ENCODE peak calls at places on chromosome 4, in ten cellular contexts. F is OCI-LY7, B is IMR-90, V is endothelial cell of umbilical vein, U is GM23248, X is hepatocyte, A is fibroblast of lung, Y is mammary epithelial cell, M is PC-3, R is DND-41. D is an unnamed sample.

GRCh38 chr4:185682236-185682635 is 129.8 kb downstream of the SORBS2 start:
- DNase-seq in B (peak), V (peak), X (no peak), M (peak), R (no peak), U (peak), Y (peak), F (no peak), A (peak), D (no peak)

GRCh38 chr4:15894393-15894792 is 44.1 kb downstream of the FGFBP1 start:
- DNase-seq in U (peak), X (no peak), V (no peak), Y (no peak), A (peak), R (no peak), B (no peak), F (no peak), M (peak), D (no peak)

GRCh38 chr4:7422098-7422897 is 12.4 kb downstream of the PSAPL1 start:
- DNase-seq in M (no peak), B (no peak), Y (no peak), X (no peak), R (no peak), V (no peak), F (no peak), A (no peak), U (no peak), D (no peak)

GRCh38 chr4:174523003-174523693 is 860 bp upstream of the HPGD start:
- DNase-seq in Y (no peak), B (no peak), R (no peak), F (no peak), U (peak), M (peak), X (no peak), A (no peak), V (no peak), D (peak)

GRCh38 chr4:2843909-2844584 is 403 bp downstream of the ADD1 start:
- DNase-seq in B (peak), F (peak), V (peak), U (peak), X (peak), A (peak), Y (peak), M (peak), R (no peak), D (peak)

GRCh38 chr4:38693531-38693930 is 29.5 kb downstream of the KLF3 start:
- DNase-seq in F (no peak), Y (no peak), M (no peak), R (no peak), V (no peak), A (no peak), X (no peak), B (no peak), U (no peak), D (no peak)

GRCh38 chr4:126701756-126702155 is 931.0 kb upstream of the INTU start:
- DNase-seq in F (no peak), M (no peak), X (no peak), R (no peak), B (peak), V (no peak), A (peak), Y (peak), U (peak), D (no peak)

GRCh38 chr4:76898949-76899640 is 1.2 kb upstream of the SOWAHB start:
- DNase-seq in A (peak), B (no peak), M (no peak), X (no peak), Y (peak), R (no peak), F (no peak), U (peak), V (no peak), D (no peak)

GRCh38 chr4:138494931-138495330 is 252.8 kb upstream of the SLC7A11 start:
- DNase-seq in Y (peak), R (peak), A (peak), B (peak), M (peak), F (no peak), V (peak), X (no peak), U (peak), D (peak)

GRCh38 chr4:23232987-23233386 is 540.2 kb downstream of the GBA3 start:
- DNase-seq in A (peak), F (no peak), R (no peak), V (no peak), Y (peak), B (no peak), M (peak), X (no peak), U (peak), D (no peak)

GRCh38 chr4:140930556-140930955 is 174.4 kb upstream of the TBC1D9 start:
- DNase-seq in X (no peak), F (no peak), U (no peak), B (no peak), M (no peak), R (no peak), V (no peak), Y (no peak), A (no peak), D (no peak)

GRCh38 chr4:65416875-65417274 is 253.4 kb downstream of the EPHA5 start:
- DNase-seq in V (peak), R (peak), B (no peak), M (peak), F (no peak), Y (no peak), U (no peak), X (no peak), A (peak), D (peak)

GRCh38 chr4:1842993-1843448 is 12.9 kb downstream of the LETM1 start:
- DNase-seq in V (peak), U (peak), B (peak), F (no peak), R (no peak), M (peak), X (no peak), Y (no peak), A (peak), D (no peak)

GRCh38 chr4:78661923-78662521 is 110.5 kb downstream of the ANXA3 start:
- DNase-seq in X (peak), B (peak), U (peak), M (peak), Y (no peak), R (no peak), F (peak), V (peak), A (no peak), D (peak)

GRCh38 chr4:74503580-74503979 is 58.6 kb downstream of the AREG start:
- DNase-seq in B (peak), M (peak), F (no peak), U (peak), R (no peak), A (peak), V (peak), X (no peak), Y (peak), D (no peak)

GRCh38 chr4:158630893-158631292 is 40.8 kb downstream of the C4orf46 start:
- DNase-seq in Y (peak), V (peak), X (peak), U (peak), M (peak), R (no peak), A (peak), B (peak), F (no peak), D (peak)

GRCh38 chr4:82491251-82491960 is 61.0 kb downstream of the ENOPH1 start:
- DNase-seq in B (no peak), Y (no peak), U (no peak), V (no peak), R (no peak), M (peak), F (no peak), X (no peak), A (no peak), D (no peak)

GRCh38 chr4:165874799-165875371 is 1.8 kb downstream of the TLL1 start:
- DNase-seq in U (no peak), V (no peak), F (no peak), R (no peak), A (no peak), X (peak), B (no peak), M (peak), Y (peak), D (peak)

GRCh38 chr4:173518419-173519102 is 11.5 kb downstream of the HAND2 start:
- DNase-seq in X (peak), F (no peak), V (no peak), R (no peak), Y (no peak), M (no peak), U (no peak), B (no peak), A (no peak), D (peak)

GRCh38 chr4:173519130-173520101 is 10.6 kb downstream of the HAND2 start:
- DNase-seq in U (peak), R (no peak), X (peak), M (no peak), Y (no peak), V (no peak), B (no peak), A (no peak), F (no peak), D (peak)

GRCh38 chr4:173515458-173515857 is 14.6 kb downstream of the HAND2 start:
- DNase-seq in X (peak), R (no peak), A (no peak), V (no peak), U (no peak), M (no peak), Y (no peak), F (no peak), B (no peak), D (no peak)

GRCh38 chr4:173516621-173517612 is 13.1 kb downstream of the HAND2 start:
- DNase-seq in U (no peak), X (peak), R (no peak), V (no peak), B (no peak), A (no peak), M (no peak), Y (no peak), F (no peak), D (peak)

GRCh38 chr4:173517781-173518371 is 12.2 kb downstream of the HAND2 start:
- DNase-seq in X (peak), F (no peak), Y (no peak), B (no peak), M (no peak), V (no peak), U (no peak), R (no peak), A (no peak), D (peak)
- H2AFZ ChIP-seq in X (peak), F (no peak), Y (no peak), B (no peak), M (peak), V (no peak), U (no peak), R (no peak), A (no peak), D (no peak)

GRCh38 chr4:120291541-120291940 is 224.9 kb upstream of the MAD2L1 start:
- DNase-seq in M (no peak), X (no peak), U (no peak), Y (no peak), F (no peak), B (no peak), V (no peak), A (no peak), R (no peak), D (no peak)

GRCh38 chr4:120290553-120290952 is 223.9 kb upstream of the MAD2L1 start:
- DNase-seq in U (no peak), V (no peak), F (no peak), B (no peak), R (no peak), X (no peak), Y (no peak), M (no peak), A (no peak), D (no peak)

DNA sequence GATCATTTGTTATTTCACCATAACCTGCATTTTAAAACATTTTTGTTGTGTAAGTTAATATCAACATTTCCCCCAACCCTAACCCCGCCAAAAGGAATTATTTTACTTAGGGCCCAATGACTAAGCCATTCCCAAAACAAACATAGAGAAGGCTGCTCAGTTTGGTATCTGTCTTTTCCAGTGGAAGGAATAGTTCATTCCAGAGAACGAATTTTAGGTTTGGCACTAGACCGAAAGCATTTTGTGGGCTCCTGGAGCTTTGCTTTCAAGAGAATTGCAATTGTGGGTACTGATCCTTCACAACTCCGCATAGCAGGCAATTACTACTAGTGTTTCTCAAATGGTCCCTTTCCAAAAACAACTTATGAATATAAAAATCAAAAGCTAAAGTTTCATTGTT is 226.7 kb upstream of the MAD2L1 start:
- DNase-seq in M (no peak), V (no peak), R (no peak), Y (no peak), F (no peak), X (no peak), A (peak), U (no peak), B (no peak), D (no peak)
- H3K4me3 ChIP-seq in M (no peak), V (no peak), R (no peak), Y (no peak), F (no peak), X (no peak), A (no peak), U (no peak), B (no peak), D (no peak)

GRCh38 chr4:177191586-177191985 is 118.1 kb upstream of the NEIL3 start:
- DNase-seq in A (no peak), U (no peak), R (no peak), F (no peak), M (no peak), X (no peak), B (no peak), V (no peak), Y (no peak), D (no peak)

GRCh38 chr4:177196615-177197014 is 113.1 kb upstream of the NEIL3 start:
- DNase-seq in V (no peak), X (no peak), M (no peak), R (no peak), Y (no peak), F (no peak), A (no peak), U (no peak), B (no peak), D (no peak)

GRCh38 chr4:177190995-177191568 is 118.6 kb upstream of the NEIL3 start:
- DNase-seq in V (no peak), Y (peak), A (peak), M (no peak), F (no peak), R (no peak), B (peak), X (peak), U (peak), D (no peak)

DNA sequence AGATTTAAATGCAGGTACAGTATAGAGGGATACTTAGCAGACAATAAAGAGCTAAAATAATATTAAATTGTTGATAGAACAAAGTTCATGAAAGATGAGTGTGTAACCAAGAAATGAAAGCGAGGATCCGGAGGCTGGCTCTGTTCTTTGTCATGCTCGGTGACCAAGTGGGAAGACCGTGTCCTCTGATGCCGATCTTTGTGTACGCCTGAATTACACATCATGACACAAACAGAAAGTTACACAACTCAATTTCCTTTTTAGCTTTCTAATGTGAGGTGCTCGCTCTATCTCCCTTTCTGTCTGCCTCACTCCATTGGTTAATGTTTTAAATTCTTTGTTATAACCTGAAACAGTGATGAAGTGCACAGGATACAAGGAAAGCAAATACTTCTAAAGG is 114.8 kb upstream of the NEIL3 start:
- DNase-seq in U (peak), F (no peak), Y (no peak), X (no peak), B (no peak), A (no peak), V (no peak), M (peak), R (no peak), D (no peak)
- H3K4me2 ChIP-seq in U (peak), F (no peak), Y (no peak), X (no peak), B (no peak), A (no peak), V (no peak), M (peak), R (no peak), D (no peak)

GRCh38 chr4:132770776-132771175 is 378.3 kb upstream of the PCDH10 start:
- DNase-seq in A (no peak), F (no peak), U (no peak), B (no peak), R (no peak), V (no peak), M (no peak), Y (no peak), X (peak), D (no peak)

GRCh38 chr4:132763465-132763864 is 385.6 kb upstream of the PCDH10 start:
- DNase-seq in X (no peak), F (no peak), U (no peak), Y (no peak), B (no peak), V (no peak), A (no peak), M (no peak), R (no peak), D (no peak)

DNA sequence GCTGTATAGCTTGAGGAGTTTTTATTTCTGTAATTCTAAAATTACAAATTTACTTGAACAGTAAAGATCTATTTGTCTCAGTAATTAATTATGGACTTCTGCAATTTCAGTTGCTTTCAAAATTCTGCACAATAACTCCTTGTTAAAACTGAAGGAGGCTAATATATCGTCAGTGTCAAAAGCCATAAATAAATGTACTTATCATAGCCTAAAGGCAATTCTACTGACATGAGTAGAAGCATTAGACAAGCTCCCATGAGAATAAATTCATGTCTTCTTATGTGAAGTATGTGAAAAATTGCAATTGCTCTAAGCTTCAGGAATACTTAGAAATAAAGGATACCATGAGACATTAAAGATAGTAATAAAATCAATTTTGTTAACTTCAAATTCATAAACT is 381.2 kb upstream of the PCDH10 start:
- DNase-seq in V (no peak), M (no peak), B (no peak), F (no peak), X (no peak), R (no peak), Y (no peak), U (no peak), A (no peak), D (no peak)
- H2AFZ ChIP-seq in V (no peak), M (no peak), B (no peak), F (no peak), X (no peak), R (no peak), Y (no peak), U (no peak), A (no peak), D (peak)

DNA sequence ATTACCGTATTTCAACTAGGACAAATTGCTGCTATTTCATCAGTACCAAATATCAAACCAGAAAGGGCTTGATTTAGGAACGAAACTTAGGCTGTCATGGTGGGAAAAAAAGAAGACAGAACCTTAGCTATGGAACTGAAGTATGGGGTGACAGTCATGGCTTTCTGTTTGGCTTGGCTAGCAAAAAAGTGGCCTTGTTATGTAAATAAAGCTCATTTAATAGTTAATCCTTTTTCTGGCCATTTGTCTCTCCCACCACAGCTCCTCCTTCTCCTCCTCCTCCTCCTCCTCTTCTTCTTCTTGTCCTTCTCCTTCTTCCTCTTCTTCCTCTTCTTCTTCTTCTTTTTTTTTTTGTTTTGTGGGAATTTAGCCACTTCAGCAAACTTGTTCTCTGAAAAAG is 434.7 kb upstream of the NDST4 start:
- DNase-seq in F (no peak), X (no peak), V (no peak), M (no peak), A (no peak), Y (no peak), R (no peak), U (no peak), B (no peak), D (no peak)
- H3K4me3 ChIP-seq in F (no peak), X (no peak), V (no peak), M (no peak), A (no peak), Y (no peak), R (no peak), U (no peak), B (no peak), D (no peak)

GRCh38 chr4:112897548-112897947 is 151.9 kb upstream of the ANK2 start:
- DNase-seq in X (no peak), B (no peak), U (no peak), Y (no peak), F (no peak), R (no peak), V (peak), A (no peak), M (peak), D (peak)

GRCh38 chr4:112896326-112896892 is 153.0 kb upstream of the ANK2 start:
- DNase-seq in V (no peak), F (no peak), X (no peak), R (no peak), Y (no peak), U (no peak), A (no peak), B (no peak), M (no peak), D (peak)

GRCh38 chr4:112895785-112896184 is 153.7 kb upstream of the ANK2 start:
- DNase-seq in A (peak), B (no peak), V (no peak), X (no peak), U (peak), F (no peak), R (no peak), M (no peak), Y (peak), D (peak)

GRCh38 chr4:112898357-112899141 is 150.9 kb upstream of the ANK2 start:
- DNase-seq in U (peak), X (no peak), A (peak), Y (peak), F (no peak), V (no peak), R (no peak), B (no peak), M (no peak), D (peak)

GRCh38 chr4:112900416-112900815 is 149.0 kb upstream of the ANK2 start:
- DNase-seq in X (no peak), R (no peak), Y (no peak), A (no peak), M (no peak), V (no peak), F (no peak), U (no peak), B (no peak), D (no peak)
- H3K4me2 ChIP-seq in X (no peak), R (no peak), Y (no peak), A (no peak), M (no peak), V (no peak), F (no peak), U (no peak), B (no peak), D (no peak)

DNA sequence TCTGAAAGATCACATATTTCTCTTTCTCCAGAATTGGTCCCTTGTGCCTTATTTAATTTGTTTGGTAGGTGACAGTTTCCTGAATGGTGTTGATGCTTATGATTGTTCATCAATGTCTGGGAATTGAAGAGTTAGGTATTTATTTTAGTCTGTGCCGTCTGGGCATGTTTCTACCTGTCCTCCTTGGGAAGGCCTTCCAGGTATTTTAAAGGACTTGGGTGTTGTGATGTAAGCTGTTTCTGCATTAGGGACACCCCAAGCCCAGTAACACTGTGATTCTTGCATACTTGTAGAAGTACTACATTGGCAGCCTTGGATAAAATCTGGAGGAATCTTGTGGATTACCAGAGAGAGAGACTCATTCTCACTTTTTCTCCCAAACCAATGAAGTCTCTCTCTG is 120.8 kb upstream of the CXXC4 start:
- DNase-seq in F (no peak), B (no peak), R (no peak), U (no peak), Y (peak), V (no peak), X (no peak), A (no peak), M (no peak), D (no peak)
- H2AFZ ChIP-seq in F (no peak), B (no peak), R (no peak), U (no peak), Y (no peak), V (no peak), X (no peak), A (no peak), M (no peak), D (peak)

GRCh38 chr4:150584198-150584593 is 2.2 kb downstream of the MAB21L2 start:
- DNase-seq in X (no peak), U (no peak), R (no peak), Y (no peak), M (no peak), B (no peak), A (no peak), F (no peak), V (no peak), D (no peak)
- H3K4me3 ChIP-seq in X (no peak), U (no peak), R (no peak), Y (no peak), M (no peak), B (peak), A (no peak), F (no peak), V (no peak), D (peak)